ENCODE peak calls at places on chromosomes 3 and 15, in five cellular contexts. One of them, this sample, is unnamed. For H3K9me3, the result is how much of the 10 kb centered on the place peaks cover.

GRCh38 chr15:28012231-28012630 is 86.9 kb downstream of the OCA2 start:
- DNase-seq in psoas muscle: no peak
- DNase-seq in stomach: no peak
- DNase-seq in fibroblast of lung: no peak
- DNase-seq in CD8-positive, alpha-beta T cell: no peak
- DNase-seq in this sample: no peak

GRCh38 chr15:41513282-41514227 is at the start of gene LTK:
- DNase-seq in psoas muscle: no peak
- DNase-seq in stomach: no peak
- DNase-seq in fibroblast of lung: no peak
- DNase-seq in CD8-positive, alpha-beta T cell: peak
- DNase-seq in this sample: no peak

GRCh38 chr3:141421639-141422319 is 53.5 kb downstream of the ZBTB38 start:
- DNase-seq in psoas muscle: no peak
- DNase-seq in stomach: no peak
- DNase-seq in fibroblast of lung: peak
- DNase-seq in CD8-positive, alpha-beta T cell: no peak
- DNase-seq in this sample: no peak

GRCh38 chr15:30929064-30929669 is 25.5 kb downstream of the FAN1 start:
- DNase-seq in psoas muscle: no peak
- DNase-seq in stomach: no peak
- DNase-seq in fibroblast of lung: no peak
- DNase-seq in CD8-positive, alpha-beta T cell: no peak
- DNase-seq in this sample: no peak

GRCh38 chr3:53612508-53612907 is 118.1 kb downstream of the CACNA1D start:
- DNase-seq in psoas muscle: no peak
- DNase-seq in stomach: no peak
- DNase-seq in fibroblast of lung: no peak
- DNase-seq in CD8-positive, alpha-beta T cell: no peak
- DNase-seq in this sample: no peak

GRCh38 chr3:107414325-107414964 is 37.2 kb downstream of the CCDC54 start:
- DNase-seq in psoas muscle: no peak
- DNase-seq in stomach: no peak
- DNase-seq in fibroblast of lung: no peak
- DNase-seq in CD8-positive, alpha-beta T cell: no peak
- DNase-seq in this sample: no peak

GRCh38 chr3:113331187-113331586 is 110.1 kb downstream of the CFAP44 start:
- DNase-seq in psoas muscle: no peak
- DNase-seq in stomach: no peak
- DNase-seq in fibroblast of lung: no peak
- DNase-seq in CD8-positive, alpha-beta T cell: no peak
- DNase-seq in this sample: no peak

GRCh38 chr3:141255864-141256263 is 24.2 kb downstream of the PXYLP1 start:
- DNase-seq in psoas muscle: no peak
- DNase-seq in stomach: no peak
- DNase-seq in fibroblast of lung: no peak
- DNase-seq in CD8-positive, alpha-beta T cell: peak
- DNase-seq in this sample: peak

GRCh38 chr3:4633078-4634004 is 140.2 kb downstream of the ITPR1 start:
- DNase-seq in psoas muscle: no peak
- DNase-seq in stomach: no peak
- DNase-seq in fibroblast of lung: peak
- DNase-seq in CD8-positive, alpha-beta T cell: no peak
- DNase-seq in this sample: no peak

DNA sequence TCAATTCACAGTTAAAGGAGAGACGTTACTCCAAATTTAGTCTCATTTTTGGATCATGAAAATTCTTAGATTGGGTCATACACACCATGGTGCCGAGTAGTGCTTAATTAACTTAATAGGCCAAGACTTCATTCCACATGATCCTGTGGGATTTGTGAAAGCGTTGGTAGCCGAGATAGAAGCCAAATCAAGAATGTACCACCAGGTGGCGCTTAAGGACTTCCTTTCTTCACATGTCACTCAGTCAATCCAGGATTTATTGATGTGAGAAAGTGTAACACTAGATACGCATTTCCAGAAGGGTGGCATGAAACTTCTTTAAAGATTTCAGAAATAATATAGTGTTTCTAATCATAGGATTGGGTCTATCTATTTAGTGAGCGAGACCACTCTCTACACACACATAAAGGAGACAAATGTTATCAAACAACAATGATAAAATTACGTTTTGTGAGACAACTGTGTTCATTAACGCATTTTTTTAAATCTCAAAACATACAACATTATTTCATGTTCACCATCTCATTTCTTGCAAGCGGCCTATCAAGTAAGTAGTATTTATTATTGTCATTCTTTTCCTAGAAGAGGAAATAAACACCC is 436.1 kb downstream of the CHL1 start:
- DNase-seq in psoas muscle: no peak
- DNase-seq in stomach: peak
- DNase-seq in fibroblast of lung: peak
- DNase-seq in CD8-positive, alpha-beta T cell: peak
- DNase-seq in this sample: no peak
- H3K9me3 ChIP-seq in psoas muscle: under half
- H3K9me3 ChIP-seq in stomach: under half
- H3K9me3 ChIP-seq in fibroblast of lung: under half
- H3K9me3 ChIP-seq in CD8-positive, alpha-beta T cell: under half
- H3K9me3 ChIP-seq in this sample: under half

DNA sequence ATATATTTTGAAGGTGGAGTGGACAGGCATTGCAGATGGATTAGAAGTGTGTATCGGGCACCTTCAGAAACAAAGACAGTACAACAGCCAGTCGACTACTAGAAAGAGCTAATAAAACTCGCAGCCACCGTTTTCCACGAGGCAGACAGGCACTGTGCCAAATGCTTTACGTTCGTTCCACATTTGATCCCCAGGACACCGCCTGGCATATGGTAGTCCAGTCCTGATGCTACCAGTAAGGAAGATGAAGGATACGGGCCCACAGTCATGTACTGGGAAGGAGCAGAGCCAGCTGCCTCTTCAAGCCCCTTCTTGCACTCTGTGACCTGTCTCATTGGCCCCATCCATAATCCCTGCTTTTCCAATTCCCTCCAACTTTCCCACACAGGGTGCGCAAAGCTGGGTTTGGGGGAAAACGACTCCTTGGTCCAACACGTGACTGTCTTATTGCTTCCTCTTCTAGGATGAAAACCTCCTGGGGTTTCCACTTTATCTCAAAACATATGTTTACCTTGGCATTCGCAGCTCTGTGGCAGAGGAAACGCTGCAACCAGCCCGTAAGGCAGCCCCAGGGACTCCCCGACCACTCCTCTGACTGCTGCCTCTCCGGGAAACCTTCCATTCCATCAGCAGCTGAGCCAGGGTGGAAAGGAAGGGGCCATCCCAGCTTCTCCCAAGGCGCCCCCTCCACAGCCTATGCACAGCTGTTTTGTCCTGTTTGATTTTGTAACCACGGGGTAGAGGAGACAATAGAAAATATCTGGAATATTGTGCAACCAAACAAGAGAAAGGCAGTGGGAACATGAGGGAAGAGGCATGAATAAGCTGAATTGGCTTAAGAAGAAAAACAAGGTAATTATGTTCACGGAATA is 107.4 kb downstream of the ADAMTS17 start:
- DNase-seq in psoas muscle: peak
- DNase-seq in stomach: no peak
- DNase-seq in fibroblast of lung: no peak
- DNase-seq in CD8-positive, alpha-beta T cell: no peak
- DNase-seq in this sample: no peak
- H3K9me3 ChIP-seq in psoas muscle: under half
- H3K9me3 ChIP-seq in stomach: under half
- H3K9me3 ChIP-seq in fibroblast of lung: under half
- H3K9me3 ChIP-seq in CD8-positive, alpha-beta T cell: under half
- H3K9me3 ChIP-seq in this sample: under half

GRCh38 chr15:95120595-95120994 is 889.2 kb downstream of the MCTP2 start:
- DNase-seq in psoas muscle: no peak
- DNase-seq in stomach: no peak
- DNase-seq in fibroblast of lung: no peak
- DNase-seq in CD8-positive, alpha-beta T cell: no peak
- DNase-seq in this sample: no peak

GRCh38 chr15:95119041-95119440 is 887.7 kb downstream of the MCTP2 start:
- DNase-seq in psoas muscle: no peak
- DNase-seq in stomach: no peak
- DNase-seq in fibroblast of lung: peak
- DNase-seq in CD8-positive, alpha-beta T cell: no peak
- DNase-seq in this sample: no peak

GRCh38 chr15:95125803-95126202 is 894.4 kb downstream of the MCTP2 start:
- DNase-seq in psoas muscle: no peak
- DNase-seq in stomach: no peak
- DNase-seq in fibroblast of lung: no peak
- DNase-seq in CD8-positive, alpha-beta T cell: no peak
- DNase-seq in this sample: no peak

DNA sequence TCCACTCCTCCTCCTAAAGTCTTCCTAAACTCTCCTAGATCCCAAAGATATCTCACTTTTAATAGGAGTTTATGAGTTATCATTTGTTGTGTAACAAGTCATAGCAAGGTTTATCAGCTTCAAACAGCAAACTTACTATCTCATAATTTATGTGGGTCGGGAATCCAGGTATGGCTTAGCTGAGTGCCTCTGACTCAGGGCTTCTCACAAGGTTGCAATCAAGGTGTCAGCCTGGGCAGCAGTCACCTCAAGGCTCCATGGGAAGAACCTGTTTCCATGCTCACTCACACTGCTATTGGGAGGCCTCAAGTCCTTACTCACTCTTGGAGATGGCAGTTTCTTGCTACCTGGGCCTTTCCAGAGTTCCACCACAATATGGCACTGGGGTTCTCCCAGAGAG is 889.8 kb downstream of the MCTP2 start:
- DNase-seq in psoas muscle: no peak
- DNase-seq in stomach: no peak
- DNase-seq in fibroblast of lung: no peak
- DNase-seq in CD8-positive, alpha-beta T cell: no peak
- DNase-seq in this sample: no peak
- H3K9me3 ChIP-seq in psoas muscle: under half
- H3K9me3 ChIP-seq in stomach: under half
- H3K9me3 ChIP-seq in fibroblast of lung: under half
- H3K9me3 ChIP-seq in CD8-positive, alpha-beta T cell: under half
- H3K9me3 ChIP-seq in this sample: under half

GRCh38 chr3:128854382-128854939 is 25.0 kb upstream of the ACAD9 start:
- DNase-seq in psoas muscle: no peak
- DNase-seq in stomach: no peak
- DNase-seq in fibroblast of lung: no peak
- DNase-seq in CD8-positive, alpha-beta T cell: no peak
- DNase-seq in this sample: no peak
- H3K9me3 ChIP-seq in psoas muscle: under half
- H3K9me3 ChIP-seq in stomach: under half
- H3K9me3 ChIP-seq in fibroblast of lung: under half
- H3K9me3 ChIP-seq in CD8-positive, alpha-beta T cell: under half
- H3K9me3 ChIP-seq in this sample: under half

GRCh38 chr3:123113889-123114450 is 47.1 kb downstream of the PDIA5 start:
- DNase-seq in psoas muscle: no peak
- DNase-seq in stomach: no peak
- DNase-seq in fibroblast of lung: no peak
- DNase-seq in CD8-positive, alpha-beta T cell: no peak
- DNase-seq in this sample: no peak
- H3K9me3 ChIP-seq in psoas muscle: under half
- H3K9me3 ChIP-seq in stomach: under half
- H3K9me3 ChIP-seq in fibroblast of lung: under half
- H3K9me3 ChIP-seq in CD8-positive, alpha-beta T cell: under half
- H3K9me3 ChIP-seq in this sample: under half

GRCh38 chr15:20658024-20658423 is 116.4 kb upstream of the GOLGA6L6 start:
- DNase-seq in psoas muscle: no peak
- DNase-seq in stomach: no peak
- DNase-seq in fibroblast of lung: no peak
- DNase-seq in CD8-positive, alpha-beta T cell: no peak
- DNase-seq in this sample: no peak

GRCh38 chr15:20657084-20657483 is 115.5 kb upstream of the GOLGA6L6 start:
- DNase-seq in psoas muscle: no peak
- DNase-seq in stomach: no peak
- DNase-seq in fibroblast of lung: no peak
- DNase-seq in CD8-positive, alpha-beta T cell: no peak
- DNase-seq in this sample: no peak

DNA sequence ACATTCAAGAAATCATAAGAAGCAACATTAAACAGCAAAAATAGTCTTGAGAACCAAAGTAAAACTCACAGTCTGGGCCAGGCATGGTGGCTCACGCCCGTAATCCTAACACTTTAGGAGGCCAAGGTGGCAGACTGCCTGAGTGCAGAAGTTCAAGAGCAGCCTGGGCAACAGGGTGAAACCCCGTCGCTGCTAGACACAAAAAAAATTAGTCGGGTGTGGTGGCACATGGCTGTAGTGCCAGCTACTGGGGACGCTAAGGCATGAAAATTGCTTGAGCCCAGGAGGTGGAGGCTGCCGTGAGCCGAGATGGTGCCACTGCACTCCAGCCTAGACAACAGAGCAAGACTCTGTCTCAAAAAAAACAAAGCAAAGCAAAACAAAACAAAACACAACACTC is 117.7 kb upstream of the GOLGA6L6 start:
- DNase-seq in psoas muscle: no peak
- DNase-seq in stomach: no peak
- DNase-seq in fibroblast of lung: no peak
- DNase-seq in CD8-positive, alpha-beta T cell: no peak
- DNase-seq in this sample: no peak
- H3K9me3 ChIP-seq in psoas muscle: under half
- H3K9me3 ChIP-seq in stomach: under half
- H3K9me3 ChIP-seq in fibroblast of lung: under half
- H3K9me3 ChIP-seq in CD8-positive, alpha-beta T cell: under half
- H3K9me3 ChIP-seq in this sample: under half

This sample was measured in CD4-positive, alpha-beta T cell.